ENCODE peak calls at places on chromosomes 4 and X, in five cellular contexts. Q, U, I, P and X are unnamed samples.

GRCh38 chr4:15786743-15787142 is 8.6 kb downstream of the CD38 start:
- DNase-seq in I (peak; percentile 78), Q (no peak), U (no peak), P (no peak), X (no peak)

GRCh38 chr4:2696423-2696822 is 59.7 kb downstream of the TNIP2 start:
- DNase-seq in U (no peak), Q (no peak), P (no peak), I (no peak), X (no peak)

GRCh38 chrX:48971325-48972213 is at the start of gene KCND1:
- DNase-seq in P (no peak), U (peak; percentile 29), Q (no peak), I (no peak), X (no peak)

GRCh38 chr4:164204434-164204833 is 549.5 kb upstream of the SMIM31 start:
- DNase-seq in P (no peak), I (no peak), Q (no peak), U (no peak), X (no peak)

GRCh38 chr4:99300934-99301333 is 10.1 kb upstream of the ADH1A start:
- DNase-seq in I (no peak), U (peak; percentile 82), P (peak; percentile 68), Q (peak; percentile 93), X (peak; percentile 86)

GRCh38 chr4:82901129-82901718 is 689 bp downstream of the THAP9 start:
- DNase-seq in U (no peak), I (no peak), Q (no peak), P (no peak), X (no peak)

GRCh38 chrX:149513713-149514427 is 8.8 kb upstream of the IDS start:
- DNase-seq in U (no peak), P (no peak), Q (no peak), I (no peak), X (no peak)

GRCh38 chrX:53093177-53093655 is 726 bp upstream of the KANTR start:
- DNase-seq in P (peak; percentile 81), I (peak; percentile 93), U (peak; percentile 80), Q (peak; percentile 60), X (peak; percentile 88)

GRCh38 chr4:77819836-77820679 is 890 bp upstream of the CNOT6L start:
- DNase-seq in U (peak; percentile 93), I (peak; percentile 98), Q (peak; percentile 91), P (peak; percentile 96), X (peak; percentile 90)

GRCh38 chrX:53458082-53458481 is 23.9 kb upstream of the HSD17B10 start:
- DNase-seq in U (no peak), P (no peak), I (no peak), Q (no peak), X (no peak)

GRCh38 chr4:85478576-85478975 is 3.6 kb downstream of the ARHGAP24 start:
- DNase-seq in I (no peak), Q (no peak), U (no peak), P (no peak), X (no peak)

GRCh38 chr4:97404876-97405523 is 738.3 kb downstream of the STPG2 start:
- DNase-seq in P (no peak), U (no peak), I (no peak), Q (no peak), X (no peak)

GRCh38 chrX:42615161-42615563 is 162.8 kb downstream of the PPP1R2C start:
- DNase-seq in Q (no peak), P (peak; percentile 20), I (no peak), U (peak; percentile 4), X (no peak)

GRCh38 chr4:60989141-60989540 is 211.0 kb upstream of the ADGRL3 start:
- DNase-seq in Q (no peak), I (no peak), U (no peak), P (no peak), X (no peak)

GRCh38 chrX:23616361-23616760 is 50.9 kb upstream of the PRDX4 start:
- DNase-seq in Q (no peak), P (no peak), I (no peak), U (no peak), X (no peak)

GRCh38 chrX:101656817-101657216 is 2.8 kb downstream of the ARMCX2 start:
- DNase-seq in U (no peak), I (peak; percentile 33), P (no peak), Q (no peak), X (no peak)

GRCh38 chrX:132401935-132402334 is 86.9 kb downstream of the MBNL3 start:
- DNase-seq in P (no peak), Q (no peak), I (no peak), U (no peak), X (no peak)

GRCh38 chr4:40627540-40627939 is 2.1 kb downstream of the RBM47 start:
- DNase-seq in U (no peak), Q (no peak), I (no peak), P (no peak), X (no peak)

GRCh38 chrX:12610079-12610478 is 181.1 kb upstream of the PRPS2 start:
- DNase-seq in Q (no peak), P (no peak), U (no peak), I (no peak), X (no peak)

GRCh38 chrX:23332888-23333821 is 1.5 kb upstream of the PTCHD1 start:
- DNase-seq in I (peak; percentile 48), P (no peak), U (no peak), Q (no peak), X (no peak)

DNA sequence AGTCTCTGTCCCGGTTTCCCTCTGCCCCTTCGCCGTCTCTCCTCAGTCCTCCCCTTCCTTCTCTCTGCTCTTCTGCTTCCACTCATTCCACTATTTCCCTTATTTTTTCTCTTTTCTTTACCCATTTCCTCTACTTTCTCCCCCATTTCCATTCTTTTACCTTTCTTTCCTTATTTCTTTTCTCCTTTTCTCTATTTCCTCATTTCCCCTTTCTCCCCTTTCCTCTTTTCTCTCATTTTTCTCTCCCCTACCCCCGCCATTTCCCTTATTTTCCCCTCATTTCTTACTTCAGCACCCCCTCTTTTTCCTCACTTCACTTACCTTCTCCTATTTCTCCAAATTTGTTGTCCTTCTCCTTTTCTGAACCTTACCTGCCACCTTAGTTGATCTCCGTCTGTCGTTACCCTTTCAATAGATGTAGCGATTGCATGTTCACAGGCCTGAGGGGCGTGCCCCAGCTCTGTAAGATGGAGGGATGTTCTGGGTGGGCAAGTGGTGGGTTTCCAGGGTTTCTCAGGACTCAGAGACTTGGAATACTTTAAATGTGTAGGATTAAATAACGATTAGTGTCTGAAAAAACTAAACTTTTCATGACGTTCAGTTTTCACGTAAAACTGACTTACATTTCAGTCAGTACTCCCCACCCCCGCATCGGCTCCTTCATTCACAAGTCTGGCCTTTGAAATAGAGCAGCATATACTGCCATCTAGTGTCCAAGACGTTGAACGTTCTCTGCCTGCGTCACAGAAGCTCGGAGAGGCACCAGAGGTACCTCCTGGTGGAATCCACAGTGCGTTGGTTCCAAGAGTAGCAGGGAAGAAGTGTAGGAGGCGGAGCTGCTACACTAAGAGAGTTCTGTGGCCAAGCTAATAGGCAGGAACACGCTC is 641 bp upstream of the NCBP2L start:
- DNase-seq in P (peak; percentile 67), Q (peak; percentile 87), I (no peak), U (peak; percentile 76), X (peak; percentile 87)
- H3K4me3 ChIP-seq in P (peak overlapping the region; percentile 67), Q (no peak overlapping the region), I (peak overlapping the region; percentile 28), U (peak overlapping the region; percentile 61), X (peak overlapping the region; percentile 69)

DNA sequence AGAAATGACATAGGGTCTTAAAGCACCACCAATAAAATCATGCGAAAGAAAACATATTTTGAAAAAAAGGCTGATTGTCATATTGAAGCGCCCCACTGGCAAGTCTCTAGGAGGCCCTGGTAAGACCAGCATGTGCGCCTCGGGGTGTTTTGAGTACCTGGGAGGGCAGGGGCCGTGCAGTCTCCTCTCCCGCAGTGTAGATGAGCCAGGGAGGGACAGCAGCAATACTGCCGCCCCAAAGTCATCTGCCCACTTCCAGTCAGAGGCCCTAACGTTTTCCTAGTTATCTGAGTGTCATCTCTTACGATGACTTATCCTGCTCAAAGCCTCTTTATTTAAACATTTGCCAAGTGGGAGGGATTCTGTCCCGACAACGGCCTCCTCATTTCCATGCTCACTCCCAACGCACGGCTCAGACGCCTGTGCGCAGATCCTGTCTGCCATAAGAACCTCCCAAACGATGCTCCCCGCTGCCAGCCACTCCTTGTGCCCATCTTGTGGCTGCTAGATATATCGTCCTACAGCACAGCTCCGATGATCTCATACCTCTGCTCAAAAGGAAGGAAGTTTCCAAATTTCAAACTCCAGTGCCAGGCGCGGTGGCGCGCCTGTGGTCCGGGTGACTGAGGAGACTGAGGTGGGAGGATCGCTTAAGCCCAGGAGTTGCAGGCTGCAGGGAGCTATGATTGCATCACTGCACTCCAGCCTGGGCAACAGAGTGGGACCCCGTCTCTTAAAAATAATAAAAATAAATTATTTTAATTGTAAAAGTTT is 17.2 kb upstream of the SCRG1 start:
- DNase-seq in Q (peak; percentile 61), I (peak; percentile 91), U (no peak), P (peak; percentile 40), X (peak; percentile 75)
- TF ChIP-seq CTCF in Q (no peak), I (no peak), U (no peak), P (peak; percentile 9), X (no peak)

GRCh38 chr4:138235419-138235952 is 6.7 kb downstream of the SLC7A11 start:
- DNase-seq in P (no peak), I (no peak), U (no peak), Q (no peak), X (no peak)

GRCh38 chr4:138239496-138239895 is 2.7 kb downstream of the SLC7A11 start:
- DNase-seq in I (no peak), U (no peak), Q (no peak), P (no peak), X (no peak)

GRCh38 chr4:138241281-138242075 is 671 bp downstream of the SLC7A11 start:
- DNase-seq in P (no peak), Q (no peak), I (peak; percentile 44), U (no peak), X (no peak)

GRCh38 chr4:138236035-138236434 is 6.1 kb downstream of the SLC7A11 start:
- DNase-seq in Q (no peak), U (no peak), I (no peak), P (no peak), X (no peak)

DNA sequence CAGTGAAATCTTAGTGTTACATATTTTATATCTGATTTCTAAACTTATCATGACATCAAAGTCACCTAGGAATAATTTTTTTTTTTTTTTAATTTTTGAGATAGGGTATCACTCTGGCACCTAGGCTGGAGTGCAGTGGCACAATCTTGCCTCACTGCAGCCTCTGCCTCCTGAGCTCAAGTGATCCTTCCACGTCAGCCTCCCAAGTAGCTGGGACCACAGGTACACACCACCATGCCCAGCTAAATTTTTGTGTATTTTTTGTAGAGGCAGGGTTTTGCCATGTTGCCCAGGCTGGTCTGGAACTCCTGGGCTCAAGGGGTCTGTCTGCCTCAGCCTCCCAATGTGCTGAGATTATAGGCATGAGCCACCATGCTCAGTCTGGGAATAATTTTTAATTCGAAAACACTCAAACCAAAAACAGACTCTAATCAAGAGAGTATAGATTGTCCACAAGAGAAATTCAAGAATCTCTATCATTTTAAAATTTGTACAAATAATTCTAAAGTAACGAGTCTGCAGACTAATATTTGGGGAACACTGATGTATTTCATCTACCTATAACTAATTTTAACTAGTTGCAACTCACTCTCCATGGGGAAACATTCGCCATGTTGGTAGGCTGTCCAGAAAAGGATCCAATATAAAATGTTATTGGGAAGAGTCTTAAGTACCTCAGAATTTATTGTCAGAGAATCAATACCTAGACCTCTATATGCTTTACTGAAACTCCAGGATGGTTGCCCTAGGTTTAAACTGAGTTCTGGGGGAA is 3.4 kb downstream of the SLC7A11 start:
- DNase-seq in P (no peak), I (no peak), U (no peak), Q (no peak), X (no peak)
- H3K4me3 ChIP-seq in P (no peak overlapping the region), I (no peak overlapping the region), U (no peak overlapping the region), Q (no peak overlapping the region), X (no peak overlapping the region)

DNA sequence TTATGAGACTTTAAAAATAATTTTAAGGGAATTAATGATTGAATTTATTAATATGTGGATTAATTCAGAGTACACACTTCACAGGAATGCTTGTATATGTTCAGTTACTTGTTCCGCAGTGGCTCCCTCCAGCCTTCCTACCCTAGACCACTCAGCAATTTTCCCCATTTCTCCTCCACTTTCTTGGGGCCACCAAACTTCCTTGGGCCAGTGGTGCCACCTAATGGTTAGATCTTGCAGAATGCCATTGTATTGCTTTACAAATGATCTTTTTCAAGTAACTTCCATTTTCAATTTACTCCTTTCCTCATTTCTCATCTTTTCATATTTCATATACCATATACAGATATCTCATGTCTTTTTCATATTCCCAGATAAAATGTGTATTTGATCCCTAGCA is 3.6 kb upstream of the RNF175 start:
- DNase-seq in P (no peak), Q (no peak), U (no peak), I (no peak), X (no peak)
- TF ChIP-seq CTCF in P (no peak), Q (no peak), U (no peak), I (no peak), X (no peak)